ENCODE peak calls at places on chromosomes 7 and 10, in ten cellular contexts. X is transverse colon, A is GM06990, E is tibial artery, Y is small intestine, V is adipocyte, S is right atrium auricular region, R is IMR-90, Z is mesenchymal stem cell, B is SK-N-SH. H is an unnamed sample.

GRCh38 chr10:10891437-10891836 is 126.2 kb upstream of the CELF2 start:
- DNase-seq in E (no peak), R (peak; percentile 90), Z (peak; percentile 87), A (no peak), Y (peak; percentile 16), X (no peak), V (peak; percentile 54), B (no peak), S (peak; percentile 70), H (no peak)

GRCh38 chr10:71663311-71663710 is 56.3 kb downstream of the C10orf105 start:
- DNase-seq in V (no peak), S (no peak), A (no peak), Z (no peak), R (no peak), X (peak; percentile 49), E (no peak), Y (peak; percentile 95), B (no peak), H (no peak)

GRCh38 chr7:20797174-20798080 is 10.7 kb upstream of the SP8 start:
- DNase-seq in A (no peak), B (no peak), E (no peak), V (no peak), Y (no peak), X (no peak), R (no peak), S (no peak), Z (no peak), H (peak; percentile 30)

GRCh38 chr10:71963756-71964668 is at the start of gene CHST3:
- DNase-seq in A (no peak), Y (peak; percentile 10), E (peak; percentile 56), V (peak; percentile 85), Z (peak; percentile 57), X (peak; percentile 42), B (peak; percentile 84), S (no peak), R (peak; percentile 56), H (peak; percentile 87)

GRCh38 chr7:128059143-128059975 is 28.1 kb upstream of the LRRC4 start:
- DNase-seq in Y (no peak), A (no peak), B (no peak), R (no peak), X (no peak), Z (no peak), E (no peak), V (no peak), S (no peak), H (no peak)

GRCh38 chr10:14450041-14450491 is 119.3 kb upstream of the FRMD4A start:
- DNase-seq in S (no peak), B (no peak), A (no peak), Y (no peak), E (no peak), X (no peak), Z (peak; percentile 26), V (peak; percentile 45), R (peak; percentile 65), H (no peak)

GRCh38 chr7:135846339-135846738 is 97.7 kb upstream of the FAM180A start:
- DNase-seq in S (no peak), R (no peak), Y (no peak), E (no peak), X (no peak), A (no peak), V (no peak), B (no peak), Z (no peak), H (no peak)

GRCh38 chr10:100766693-100767427 is 21.5 kb downstream of the PAX2 start:
- DNase-seq in Y (no peak), E (no peak), S (no peak), Z (no peak), V (no peak), B (peak; percentile 76), R (no peak), X (no peak), A (no peak), H (peak; percentile 59)

GRCh38 chr7:31744294-31744874 is 57.4 kb downstream of the PPP1R17 start:
- DNase-seq in Z (peak; percentile 74), V (peak; percentile 87), B (peak; percentile 49), R (peak; percentile 73), S (peak; percentile 73), A (no peak), Y (peak; percentile 76), X (peak; percentile 65), E (peak; percentile 68), H (peak; percentile 43)

GRCh38 chr7:12385364-12385786 is 18.3 kb downstream of the VWDE start:
- DNase-seq in R (no peak), X (no peak), V (no peak), B (no peak), E (no peak), S (no peak), A (no peak), Y (no peak), Z (no peak), H (no peak)

GRCh38 chr10:84587789-84588188 is 259.4 kb downstream of the CCSER2 start:
- DNase-seq in A (no peak), S (no peak), X (no peak), R (no peak), Z (no peak), E (no peak), B (no peak), Y (no peak), V (no peak), H (peak; percentile 56)

GRCh38 chr7:24255139-24255538 is 28.9 kb upstream of the NPY start:
- DNase-seq in Z (no peak), X (no peak), S (no peak), E (no peak), R (no peak), A (no peak), Y (no peak), B (no peak), V (no peak), H (no peak)

GRCh38 chr7:4227105-4228010 is 454.7 kb upstream of the FOXK1 start:
- DNase-seq in E (no peak), B (no peak), V (peak; percentile 17), A (no peak), Z (no peak), Y (no peak), R (no peak), X (no peak), S (no peak), H (peak; percentile 12)

GRCh38 chr7:73443543-73444255 is 10.1 kb downstream of the FZD9 start:
- DNase-seq in R (no peak), X (no peak), E (peak; percentile 3), A (no peak), B (no peak), V (no peak), Y (no peak), S (no peak), Z (no peak), H (no peak)

DNA sequence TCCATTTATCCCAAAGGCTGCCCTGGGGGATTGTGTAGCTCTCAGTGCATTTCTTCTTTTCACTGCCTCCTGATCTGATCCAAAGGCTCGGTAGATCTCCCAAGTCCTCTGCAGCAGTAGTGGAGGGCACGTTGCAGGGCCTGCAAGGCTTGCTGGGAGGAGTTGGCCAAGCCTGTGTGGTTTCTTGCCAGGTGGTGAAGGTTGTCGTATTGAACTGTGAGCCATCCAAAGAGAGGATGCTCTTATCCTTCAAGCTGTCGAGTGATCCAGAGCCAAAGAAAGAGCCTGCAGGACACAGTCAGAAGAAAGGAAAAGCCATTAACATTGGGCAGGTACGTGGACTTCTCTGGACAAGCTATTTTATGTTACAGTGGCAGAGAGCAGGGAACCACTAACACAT is 21.2 kb downstream of the PDCD11 start:
- DNase-seq in A (no peak), V (no peak), Y (no peak), R (no peak), S (no peak), Z (no peak), X (no peak), E (no peak), B (no peak), H (no peak)
- H3K36me3 ChIP-seq in A (peaks cover 67% of the 10 kb centered on the region), V (peaks cover 92% of the 10 kb centered on the region), Y (peaks cover 34% of the 10 kb centered on the region), R (peaks cover 69% of the 10 kb centered on the region), S (peaks cover 96% of the 10 kb centered on the region), Z (peaks cover 94% of the 10 kb centered on the region), X (no peaks in the 10 kb centered on the region), E (peaks cover 95% of the 10 kb centered on the region), B (peaks cover 89% of the 10 kb centered on the region), H (peaks cover 77% of the 10 kb centered on the region)

GRCh38 chr10:15690031-15690430 is 29.7 kb downstream of the ITGA8 start:
- DNase-seq in R (no peak), E (no peak), V (no peak), Z (no peak), X (no peak), B (no peak), A (no peak), S (no peak), Y (no peak), H (no peak)

GRCh38 chr10:15700078-15700477 is 19.6 kb downstream of the ITGA8 start:
- DNase-seq in S (no peak), E (no peak), X (no peak), Z (no peak), B (no peak), V (no peak), A (no peak), Y (no peak), R (no peak), H (no peak)

DNA sequence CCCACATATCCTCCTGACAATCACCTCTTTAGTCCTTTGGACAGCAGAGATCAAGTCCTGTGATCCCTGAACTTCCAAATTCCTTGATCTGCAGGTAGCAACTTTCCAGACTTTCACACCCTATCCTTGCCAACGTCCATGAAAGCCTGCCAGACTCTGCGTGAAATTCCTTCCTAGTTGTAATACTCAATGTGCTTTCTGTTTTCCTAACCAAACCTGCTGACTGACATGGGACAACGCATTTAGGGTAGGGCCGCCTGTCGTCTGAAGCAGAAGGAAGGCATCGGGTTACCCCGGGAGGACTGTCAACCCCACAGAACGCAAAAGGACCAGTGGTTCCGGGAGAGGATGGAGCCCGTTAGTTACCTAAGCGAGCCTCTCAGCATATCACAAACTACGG is 23.9 kb downstream of the ITGA8 start:
- DNase-seq in Z (no peak), A (no peak), B (no peak), Y (no peak), R (no peak), V (no peak), X (no peak), E (no peak), S (no peak), H (peak; percentile 3)
- H3K27me3 ChIP-seq in Z (peaks cover 11% of the 10 kb centered on the region), A (no peaks in the 10 kb centered on the region), B (no peaks in the 10 kb centered on the region), Y (no peaks in the 10 kb centered on the region), R (peaks cover 9% of the 10 kb centered on the region), V (peaks cover 3% of the 10 kb centered on the region), X (no peaks in the 10 kb centered on the region), E (no peaks in the 10 kb centered on the region), S (no peaks in the 10 kb centered on the region), H (no peaks in the 10 kb centered on the region)

DNA sequence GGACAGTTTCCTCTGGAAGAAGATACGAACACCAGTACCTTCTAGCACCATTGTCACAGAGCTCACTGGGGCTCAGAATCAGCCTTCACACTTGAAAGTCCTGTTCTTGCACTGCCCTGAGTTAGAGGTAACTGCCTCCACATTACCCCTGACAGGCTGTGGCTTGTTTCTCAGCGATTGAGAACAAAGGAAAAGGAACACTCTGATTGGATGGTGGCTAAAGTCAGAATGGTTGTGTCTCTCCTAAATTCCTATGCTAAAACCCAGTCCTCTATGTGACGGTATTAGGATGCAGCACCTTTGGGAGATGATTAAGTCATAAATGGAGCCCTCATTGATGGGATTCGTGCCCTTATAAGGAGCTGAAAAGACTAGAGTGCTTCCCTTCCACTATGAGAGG is 38.8 kb upstream of the DGKI start:
- DNase-seq in V (no peak), X (no peak), R (no peak), B (no peak), Z (no peak), Y (no peak), S (no peak), E (no peak), A (no peak), H (peak; percentile 15)
- H3K36me3 ChIP-seq in V (peaks cover 72% of the 10 kb centered on the region), X (no peaks in the 10 kb centered on the region), R (peaks cover 52% of the 10 kb centered on the region), B (peaks cover 51% of the 10 kb centered on the region), Z (peaks cover 78% of the 10 kb centered on the region), Y (no peaks in the 10 kb centered on the region), S (peaks cover 46% of the 10 kb centered on the region), E (peaks cover 47% of the 10 kb centered on the region), A (peaks cover 28% of the 10 kb centered on the region), H (peaks cover 16% of the 10 kb centered on the region)

GRCh38 chr7:155464183-155464582 is 6.3 kb downstream of the EN2 start:
- DNase-seq in R (no peak), B (peak; percentile 48), A (no peak), V (no peak), Z (no peak), E (no peak), Y (no peak), X (no peak), S (no peak), H (no peak)
- H3K27me3 ChIP-seq in R (peaks cover 89% of the 10 kb centered on the region), B (peaks cover 100% of the 10 kb centered on the region), A (peaks cover 6% of the 10 kb centered on the region), V (peaks cover 86% of the 10 kb centered on the region), Z (peaks cover 94% of the 10 kb centered on the region), E (peaks cover 3% of the 10 kb centered on the region), Y (peaks cover 81% of the 10 kb centered on the region), X (peaks cover 100% of the 10 kb centered on the region), S (peaks cover 55% of the 10 kb centered on the region), H (peaks cover 100% of the 10 kb centered on the region)

H was measured in H7.